ENCODE peak calls at places on chromosomes 5 and 9, in five cellular contexts. D is Peyer's patch, N is HTR-8/SVneo, G is iris pigment epithelial cell, T is aorta. W is an unnamed sample.

GRCh38 chr5:7320641-7321170 is 75.2 kb upstream of the ADCY2 start:
- DNase-seq in D (no peak), N (no peak), G (no peak), T (no peak), W (no peak)

GRCh38 chr5:112237456-112237855 is 181.6 kb downstream of the EPB41L4A start:
- DNase-seq in D (no peak), N (no peak), G (no peak), T (no peak), W (no peak)

GRCh38 chr9:78023003-78023741 is 8.4 kb downstream of the GNAQ start:
- DNase-seq in D (no peak), N (no peak), G (peak), T (no peak), W (peak)

GRCh38 chr9:92332577-92333287 is 7.0 kb downstream of the CENPP start:
- DNase-seq in D (no peak), N (no peak), G (peak), T (no peak), W (no peak)

GRCh38 chr5:1204693-1205242 is 3.4 kb downstream of the SLC6A19 start:
- DNase-seq in D (no peak), N (peak), G (peak), T (peak), W (no peak)

GRCh38 chr5:147482426-147483196 is 27.3 kb downstream of the DPYSL3 start:
- DNase-seq in D (no peak), N (no peak), G (peak), T (no peak), W (no peak)

GRCh38 chr9:78029601-78030552 is 1.7 kb downstream of the GNAQ start:
- DNase-seq in D (no peak), N (no peak), G (peak), T (peak), W (no peak)

GRCh38 chr9:123835821-123836220 is 94.1 kb downstream of the DENND1A start:
- DNase-seq in D (no peak), N (no peak), G (no peak), T (no peak), W (no peak)

GRCh38 chr5:132662925-132663770 is 5.2 kb downstream of the IL13 start:
- DNase-seq in D (no peak), N (no peak), G (peak), T (no peak), W (peak)

GRCh38 chr9:91102269-91102668 is 259.4 kb downstream of the AUH start:
- DNase-seq in D (no peak), N (no peak), G (no peak), T (no peak), W (no peak)

GRCh38 chr5:54455413-54456157 is at the start of gene HSPB3:
- DNase-seq in D (peak), N (no peak), G (no peak), T (no peak), W (no peak)

GRCh38 chr5:82100303-82101077 is 128.7 kb downstream of the ATG10 start:
- DNase-seq in D (no peak), N (no peak), G (peak), T (no peak), W (no peak)

GRCh38 chr5:118126159-118126558 is 862.2 kb downstream of the DTWD2 start:
- DNase-seq in D (no peak), N (no peak), G (no peak), T (no peak), W (no peak)

GRCh38 chr5:6760003-6760402 is 46.8 kb downstream of the TENT4A start:
- DNase-seq in D (no peak), N (no peak), G (no peak), T (no peak), W (no peak)

GRCh38 chr5:35660451-35660850 is 42.8 kb downstream of the SPEF2 start:
- DNase-seq in D (no peak), N (no peak), G (no peak), T (no peak), W (no peak)

GRCh38 chr9:114931407-114931806 is 1.0 kb upstream of the TNFSF8 start:
- DNase-seq in D (no peak), N (no peak), G (no peak), T (no peak), W (no peak)

GRCh38 chr5:143205386-143205785 is 198.1 kb downstream of the NR3C1 start:
- DNase-seq in D (no peak), N (peak), G (peak), T (no peak), W (no peak)

GRCh38 chr5:110333384-110333783 is 393.1 kb downstream of the TMEM232 start:
- DNase-seq in D (no peak), N (no peak), G (peak), T (no peak), W (no peak)

GRCh38 chr9:35051069-35051967 is 21.1 kb downstream of the VCP start:
- DNase-seq in D (peak), N (peak), G (peak), T (no peak), W (peak)

GRCh38 chr9:35035851-35036701 is 36.3 kb downstream of the VCP start:
- DNase-seq in D (peak), N (no peak), G (peak), T (peak), W (peak)

GRCh38 chr5:17978954-17979353 is 344.7 kb downstream of the TAF11L14 start:
- DNase-seq in D (no peak), N (no peak), G (no peak), T (no peak), W (no peak)

GRCh38 chr5:82349651-82350050 is 71.5 kb upstream of the RPS23 start:
- DNase-seq in D (no peak), N (no peak), G (no peak), T (no peak), W (no peak)

GRCh38 chr9:95970356-95970755 is 94.9 kb downstream of the ERCC6L2 start:
- DNase-seq in D (no peak), N (no peak), G (no peak), T (no peak), W (no peak)

GRCh38 chr9:121559183-121559582 is 59.5 kb upstream of the GGTA1 start:
- DNase-seq in D (no peak), N (no peak), G (peak), T (no peak), W (no peak)

GRCh38 chr5:168734657-168735344 is 155.6 kb upstream of the PANK3 start:
- DNase-seq in D (peak), N (no peak), G (no peak), T (peak), W (no peak)

GRCh38 chr9:97534961-97535594 is 33.6 kb downstream of the TMOD1 start:
- DNase-seq in D (no peak), N (no peak), G (no peak), T (no peak), W (no peak)

GRCh38 chr5:16901038-16901644 is 34.9 kb downstream of the MYO10 start:
- DNase-seq in D (no peak), N (no peak), G (no peak), T (no peak), W (no peak)

GRCh38 chr5:138972230-138972629 is 97.1 kb upstream of the LRRTM2 start:
- DNase-seq in D (peak), N (no peak), G (no peak), T (no peak), W (no peak)

GRCh38 chr5:114857951-114858401 is 311.7 kb downstream of the TRIM36 start:
- DNase-seq in D (no peak), N (no peak), G (no peak), T (no peak), W (no peak)

GRCh38 chr5:54484219-54484894 is 28.9 kb downstream of the HSPB3 start:
- DNase-seq in D (no peak), N (no peak), G (no peak), T (no peak), W (no peak)

GRCh38 chr9:110029422-110029814 is 178.5 kb downstream of the C9orf152 start:
- DNase-seq in D (no peak), N (no peak), G (peak), T (no peak), W (no peak)

GRCh38 chr5:35339006-35339405 is 108.7 kb upstream of the PRLR start:
- DNase-seq in D (no peak), N (no peak), G (no peak), T (no peak), W (no peak)

GRCh38 chr5:148474025-148474511 is 90.3 kb downstream of the FBXO38 start:
- DNase-seq in D (no peak), N (peak), G (peak), T (no peak), W (no peak)

GRCh38 chr9:126234681-126235349 is 91.8 kb upstream of the MVB12B start:
- DNase-seq in D (no peak), N (no peak), G (no peak), T (no peak), W (no peak)

GRCh38 chr5:146107901-146108300 is 2.5 kb upstream of the PLAC8L1 start:
- DNase-seq in D (no peak), N (no peak), G (peak), T (no peak), W (no peak)

GRCh38 chr9:78572266-78572665 is 275.3 kb downstream of the PSAT1 start:
- DNase-seq in D (no peak), N (no peak), G (no peak), T (no peak), W (no peak)

GRCh38 chr9:128933731-128934130 is 12.9 kb downstream of the PHYHD1 start:
- DNase-seq in D (no peak), N (no peak), G (no peak), T (peak), W (no peak)

GRCh38 chr5:179435731-179436315 is 90.6 kb upstream of the ADAMTS2 start:
- DNase-seq in D (no peak), N (no peak), G (no peak), T (peak), W (no peak)

GRCh38 chr5:159403906-159404641 is 73.8 kb upstream of the IL12B start:
- DNase-seq in D (no peak), N (no peak), G (no peak), T (no peak), W (no peak)

GRCh38 chr9:130106860-130107848 is 53.4 kb downstream of the GPR107 start:
- DNase-seq in D (peak), N (peak), G (peak), T (peak), W (peak)

W was measured in stomach.